ENCODE peak calls at places on chromosomes 7 and 10, in eight cellular contexts. M is HCT116, Y is IMR-90, U is ovary, A is HepG2, S is thyroid gland, O is lower leg skin, E is NB4. J is an unnamed sample.

GRCh38 chr10:31830887-31831286 is 97.7 kb downstream of the ARHGAP12 start:
- DNase-seq in M (no peak), Y (peak), U (no peak), A (no peak), S (no peak), O (no peak), E (no peak), J (no peak)

GRCh38 chr10:35451103-35452016 is 115.1 kb downstream of the CCNY start:
- DNase-seq in M (no peak), Y (peak), U (no peak), A (no peak), S (peak), O (no peak), E (peak), J (no peak)

GRCh38 chr10:72297968-72298773 is 24.4 kb downstream of the DDIT4 start:
- DNase-seq in M (peak), Y (peak), U (peak), A (no peak), S (peak), O (peak), E (peak), J (peak)

GRCh38 chr7:98085674-98086073 is 21.0 kb upstream of the LMTK2 start:
- DNase-seq in M (no peak), Y (no peak), U (no peak), A (no peak), S (no peak), O (peak), E (no peak), J (no peak)

GRCh38 chr10:33858326-33858725 is 523.9 kb upstream of the NRP1 start:
- DNase-seq in M (no peak), Y (no peak), U (no peak), A (no peak), S (no peak), O (no peak), E (no peak), J (no peak)

GRCh38 chr10:14153570-14154055 is 177.1 kb downstream of the FRMD4A start:
- DNase-seq in M (no peak), Y (peak), U (no peak), A (no peak), S (no peak), O (no peak), E (no peak), J (no peak)

GRCh38 chr7:40885503-40885902 is 750.7 kb downstream of the SUGCT start:
- DNase-seq in M (no peak), Y (peak), U (no peak), A (no peak), S (no peak), O (no peak), E (peak), J (no peak)

GRCh38 chr7:150978136-150978789 is at the start of gene KCNH2:
- DNase-seq in M (no peak), Y (no peak), U (no peak), A (no peak), S (no peak), O (no peak), E (peak), J (no peak)

GRCh38 chr7:16463520-16463919 is 2.0 kb downstream of the SOSTDC1 start:
- DNase-seq in M (no peak), Y (no peak), U (no peak), A (no peak), S (no peak), O (no peak), E (no peak), J (no peak)

GRCh38 chr10:110568055-110568735 is 700 bp downstream of the SMC3 start:
- DNase-seq in M (no peak), Y (no peak), U (no peak), A (peak), S (peak), O (peak), E (peak), J (peak)

GRCh38 chr10:110569120-110569519 is 1.6 kb downstream of the SMC3 start:
- DNase-seq in M (no peak), Y (no peak), U (no peak), A (no peak), S (no peak), O (no peak), E (no peak), J (no peak)

GRCh38 chr10:110569736-110570135 is 2.2 kb downstream of the SMC3 start:
- DNase-seq in M (no peak), Y (no peak), U (no peak), A (peak), S (no peak), O (no peak), E (no peak), J (no peak)

GRCh38 chr10:110567201-110568054 is at the start of gene SMC3:
- DNase-seq in M (peak), Y (peak), U (peak), A (peak), S (peak), O (peak), E (peak), J (peak)

GRCh38 chr10:110566472-110567200 is 859 bp upstream of the SMC3 start:
- DNase-seq in M (no peak), Y (no peak), U (no peak), A (no peak), S (no peak), O (no peak), E (peak), J (no peak)
- H3K4me3 ChIP-seq in M (peak), Y (peak), U (peak), A (peak), S (no peak), O (peak), E (peak), J (peak)

GRCh38 chr10:16440396-16441105 is 3.7 kb downstream of the PTER start:
- DNase-seq in M (no peak), Y (no peak), U (no peak), A (no peak), S (peak), O (no peak), E (no peak), J (no peak)

GRCh38 chr10:16437540-16437894 is 707 bp downstream of the PTER start:
- DNase-seq in M (no peak), Y (no peak), U (no peak), A (peak), S (no peak), O (no peak), E (no peak), J (no peak)

GRCh38 chr10:16436367-16436757 is 448 bp upstream of the PTER start:
- DNase-seq in M (no peak), Y (no peak), U (no peak), A (no peak), S (peak), O (peak), E (no peak), J (no peak)

GRCh38 chr10:16439294-16439693 is 2.5 kb downstream of the PTER start:
- DNase-seq in M (no peak), Y (no peak), U (no peak), A (no peak), S (no peak), O (no peak), E (peak), J (no peak)

DNA sequence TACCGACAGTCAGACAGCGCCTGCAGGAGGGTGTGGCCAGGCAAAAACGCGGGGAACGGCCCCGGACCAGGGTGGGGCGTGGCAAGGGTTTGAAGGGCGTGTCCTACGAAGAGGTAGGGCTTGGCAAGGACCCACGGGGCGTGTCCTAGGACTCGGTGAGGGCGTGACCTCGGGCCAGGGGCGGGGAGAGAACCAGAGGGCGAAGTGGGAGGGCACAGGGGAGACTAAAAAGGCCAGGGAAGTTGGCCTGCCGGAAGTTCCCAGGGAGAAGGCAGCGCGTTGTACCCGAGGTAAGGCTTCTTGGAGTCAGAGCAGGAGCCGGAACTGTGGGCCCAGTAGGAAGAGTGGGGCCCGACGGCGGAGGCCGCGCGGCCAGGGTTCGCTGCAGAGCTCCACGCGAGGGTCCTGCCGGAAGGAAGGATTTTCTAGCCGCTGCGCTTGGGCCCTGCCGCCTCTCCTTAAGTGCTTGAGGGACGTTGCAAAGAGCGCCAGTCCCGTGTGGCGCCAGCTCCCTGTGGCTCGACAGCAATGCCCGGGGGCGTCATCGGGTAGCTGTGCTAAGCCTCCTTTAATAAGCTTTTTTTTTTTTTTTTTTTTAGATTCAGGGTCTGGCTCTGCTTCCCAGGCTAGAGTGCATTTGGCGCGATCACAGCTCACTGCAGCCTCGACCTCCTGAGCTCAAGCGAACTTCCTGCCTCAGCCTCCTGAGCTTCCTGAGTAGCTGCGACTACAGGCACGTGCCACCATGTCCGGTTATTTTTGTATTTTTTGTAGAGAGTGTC is at the start of gene PTER:
- DNase-seq in M (peak), Y (peak), U (peak), A (peak), S (peak), O (peak), E (peak), J (peak)
- TF ChIP-seq POLR2A in M (peak), Y (no peak), U (no peak), A (peak), S (peak), O (no peak), E (peak), J (peak)

GRCh38 chr7:106023369-106024322 is 60.6 kb downstream of the CDHR3 start:
- DNase-seq in M (no peak), Y (no peak), U (no peak), A (no peak), S (no peak), O (no peak), E (no peak), J (no peak)
- H3K4me3 ChIP-seq in M (no peak), Y (no peak), U (no peak), A (no peak), S (no peak), O (no peak), E (no peak), J (no peak)

DNA sequence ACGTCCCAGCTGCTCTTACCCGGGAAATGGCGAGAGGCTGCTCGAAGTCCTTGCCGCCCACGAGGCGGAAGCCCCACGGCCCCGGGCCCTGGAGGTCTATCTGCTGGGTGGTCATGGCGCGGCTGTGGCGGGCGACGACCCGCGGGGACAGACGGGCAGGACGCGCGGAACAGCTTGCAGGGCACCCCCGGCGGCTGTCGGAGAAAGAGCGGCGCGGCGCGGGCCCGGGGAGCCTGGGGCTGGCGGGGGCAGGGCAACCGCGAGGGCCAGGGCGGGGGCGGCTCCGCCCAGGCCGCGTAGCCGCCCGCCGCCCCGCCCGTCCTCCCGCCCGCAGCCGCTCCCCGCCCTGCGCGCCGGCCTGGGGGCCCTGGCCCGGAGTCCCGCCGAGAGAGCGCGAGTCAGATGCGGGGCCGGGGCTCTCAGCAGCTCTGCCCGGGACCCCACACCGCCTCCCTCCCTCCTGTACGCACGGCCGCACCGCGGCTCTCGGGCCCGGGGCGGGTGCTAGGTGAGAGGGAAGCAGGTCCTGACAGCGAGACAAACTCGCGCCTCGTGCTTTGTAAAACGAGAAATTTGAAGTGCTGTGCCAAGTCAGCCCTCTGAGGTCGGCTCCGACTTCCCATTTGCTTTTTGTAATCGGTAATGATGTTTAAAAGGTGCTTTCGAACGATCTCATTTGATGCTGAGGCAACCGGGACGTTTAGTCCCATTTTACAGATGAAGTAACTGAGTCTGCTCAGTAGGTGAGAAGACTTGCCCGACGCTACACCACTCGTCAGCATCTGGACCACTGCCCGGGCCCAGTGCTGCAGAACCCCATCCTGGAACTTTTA is at the start of gene PDLIM1:
- DNase-seq in M (no peak), Y (peak), U (peak), A (peak), S (peak), O (peak), E (peak), J (no peak)
- TF ChIP-seq POLR2A in M (peak), Y (peak), U (no peak), A (peak), S (peak), O (no peak), E (no peak), J (peak)

GRCh38 chr10:103870503-103870902 is 15.1 kb upstream of the SH3PXD2A start:
- DNase-seq in M (no peak), Y (peak), U (no peak), A (no peak), S (no peak), O (no peak), E (peak), J (no peak)
- H3K4me3 ChIP-seq in M (no peak), Y (no peak), U (no peak), A (no peak), S (no peak), O (no peak), E (no peak), J (no peak)

J was measured in tibial nerve.